ENCODE peak calls at places on chromosomes 1 and 21, in four cellular contexts. I is left ventricle myocardium inferior, B is BJ, O is spleen. L is an unnamed sample. For H3K27me3, the result is how much of the 10 kb centered on the place peaks cover.

GRCh38 chr1:196178083-196178635 is 430.1 kb downstream of the KCNT2 start:
- DNase-seq in I (no peak), B (no peak), O (no peak), L (no peak)

GRCh38 chr1:161229896-161230295 is 4.0 kb downstream of the TOMM40L start:
- DNase-seq in I (no peak), B (no peak), O (no peak), L (no peak)

GRCh38 chr1:72526926-72527325 is 244.6 kb upstream of the NEGR1 start:
- DNase-seq in I (no peak), B (no peak), O (no peak), L (no peak)

GRCh38 chr1:165443539-165444289 is 1.2 kb downstream of the RXRG start:
- DNase-seq in I (peak), B (no peak), O (no peak), L (peak)

GRCh38 chr1:62466982-62467532 is 30.2 kb downstream of the USP1 start:
- DNase-seq in I (no peak), B (no peak), O (no peak), L (no peak)

GRCh38 chr1:177392336-177392735 is 221.6 kb downstream of the BRINP2 start:
- DNase-seq in I (no peak), B (no peak), O (no peak), L (no peak)

GRCh38 chr1:197663178-197663953 is 111.9 kb downstream of the DENND1B start:
- DNase-seq in I (no peak), B (no peak), O (no peak), L (no peak)

GRCh38 chr1:119453021-119453420 is 38.1 kb downstream of the HSD3B2 start:
- DNase-seq in I (no peak), B (peak), O (no peak), L (no peak)

GRCh38 chr1:200674838-200675587 is 5.3 kb upstream of the DDX59 start:
- DNase-seq in I (no peak), B (no peak), O (no peak), L (no peak)

GRCh38 chr21:14591882-14592281 is 45.8 kb upstream of the SAMSN1 start:
- DNase-seq in I (no peak), B (no peak), O (no peak), L (no peak)

GRCh38 chr21:46218906-46219590 is 9.5 kb downstream of the LSS start:
- DNase-seq in I (no peak), B (no peak), O (peak), L (no peak)

GRCh38 chr1:11384170-11384554 is 94.8 kb upstream of the DISP3 start:
- DNase-seq in I (no peak), B (no peak), O (no peak), L (no peak)

GRCh38 chr21:36087362-36088138 is 17.7 kb downstream of the CBR1 start:
- DNase-seq in I (no peak), B (no peak), O (no peak), L (no peak)

GRCh38 chr1:15420853-15421465 is 11.3 kb downstream of the EFHD2 start:
- DNase-seq in I (no peak), B (no peak), O (no peak), L (no peak)

GRCh38 chr1:10901894-10902805 is 105.7 kb upstream of the CASZ1 start:
- DNase-seq in I (no peak), B (no peak), O (peak), L (no peak)

GRCh38 chr21:29299906-29300546 is 1.3 kb downstream of the BACH1 start:
- DNase-seq in I (peak), B (peak), O (peak), L (peak)

GRCh38 chr1:203090667-203091320 is 5.0 kb upstream of the MYOG start:
- DNase-seq in I (no peak), B (no peak), O (no peak), L (no peak)

GRCh38 chr1:65979145-65979544 is 186.4 kb downstream of the PDE4B start:
- DNase-seq in I (no peak), B (no peak), O (no peak), L (no peak)

GRCh38 chr1:53541761-53542550 is 82.8 kb downstream of the DMRTB1 start:
- DNase-seq in I (no peak), B (peak), O (peak), L (peak)

GRCh38 chr1:243438815-243439214 is 183.0 kb downstream of the SDCCAG8 start:
- DNase-seq in I (no peak), B (no peak), O (no peak), L (no peak)

GRCh38 chr1:107821340-107821739 is 143.6 kb downstream of the VAV3 start:
- DNase-seq in I (no peak), B (no peak), O (no peak), L (no peak)

GRCh38 chr1:40532844-40533424 is 1.5 kb downstream of the ZNF684 start:
- DNase-seq in I (no peak), B (no peak), O (no peak), L (no peak)

GRCh38 chr1:99662581-99663208 is 16.8 kb downstream of the PALMD start:
- DNase-seq in I (peak), B (peak), O (no peak), L (peak)

GRCh38 chr1:178488393-178488792 is 8.4 kb downstream of the CLEC20A start:
- DNase-seq in I (no peak), B (no peak), O (no peak), L (no peak)

GRCh38 chr1:44810101-44810761 is 1.9 kb downstream of the BTBD19 start:
- DNase-seq in I (peak), B (no peak), O (peak), L (peak)

GRCh38 chr1:47175227-47175934 is 14.5 kb downstream of the PDZK1IP1 start:
- DNase-seq in I (no peak), B (no peak), O (peak), L (no peak)

GRCh38 chr21:46634966-46635323 is 529 bp upstream of the PRMT2 start:
- DNase-seq in I (no peak), B (peak), O (no peak), L (peak)

GRCh38 chr1:38014724-38015424 is 2.3 kb downstream of the UTP11 start:
- DNase-seq in I (no peak), B (no peak), O (no peak), L (no peak)

GRCh38 chr1:61140056-61140549 is 57.7 kb downstream of the NFIA start:
- DNase-seq in I (no peak), B (no peak), O (no peak), L (no peak)

GRCh38 chr1:61140778-61141177 is 58.4 kb downstream of the NFIA start:
- DNase-seq in I (no peak), B (no peak), O (no peak), L (no peak)

GRCh38 chr1:61142726-61143500 is 60.6 kb downstream of the NFIA start:
- DNase-seq in I (no peak), B (no peak), O (no peak), L (no peak)

GRCh38 chr1:61139324-61140055 is 57.1 kb downstream of the NFIA start:
- DNase-seq in I (no peak), B (no peak), O (no peak), L (no peak)

GRCh38 chr1:61141288-61142044 is 59.1 kb downstream of the NFIA start:
- DNase-seq in I (no peak), B (no peak), O (no peak), L (no peak)
- H3K4me3 ChIP-seq in I (no peak), B (no peak), O (no peak), L (no peak)

GRCh38 chr1:43143441-43143888 is 28.6 kb downstream of the EBNA1BP2 start:
- DNase-seq in I (no peak), B (no peak), O (no peak), L (no peak)
- TF ChIP-seq CTCF in I (no peak), B (no peak), O (no peak), L (no peak)

GRCh38 chr21:33057385-33057940 is 12.5 kb upstream of the OLIG1 start:
- DNase-seq in I (no peak), B (no peak), O (no peak), L (no peak)

GRCh38 chr21:33053986-33054385 is 16.0 kb upstream of the OLIG1 start:
- DNase-seq in I (no peak), B (no peak), O (no peak), L (no peak)

GRCh38 chr21:33061233-33061632 is 8.7 kb upstream of the OLIG1 start:
- DNase-seq in I (no peak), B (no peak), O (no peak), L (no peak)

GRCh38 chr21:33059319-33059894 is 10.5 kb upstream of the OLIG1 start:
- DNase-seq in I (no peak), B (no peak), O (no peak), L (no peak)

DNA sequence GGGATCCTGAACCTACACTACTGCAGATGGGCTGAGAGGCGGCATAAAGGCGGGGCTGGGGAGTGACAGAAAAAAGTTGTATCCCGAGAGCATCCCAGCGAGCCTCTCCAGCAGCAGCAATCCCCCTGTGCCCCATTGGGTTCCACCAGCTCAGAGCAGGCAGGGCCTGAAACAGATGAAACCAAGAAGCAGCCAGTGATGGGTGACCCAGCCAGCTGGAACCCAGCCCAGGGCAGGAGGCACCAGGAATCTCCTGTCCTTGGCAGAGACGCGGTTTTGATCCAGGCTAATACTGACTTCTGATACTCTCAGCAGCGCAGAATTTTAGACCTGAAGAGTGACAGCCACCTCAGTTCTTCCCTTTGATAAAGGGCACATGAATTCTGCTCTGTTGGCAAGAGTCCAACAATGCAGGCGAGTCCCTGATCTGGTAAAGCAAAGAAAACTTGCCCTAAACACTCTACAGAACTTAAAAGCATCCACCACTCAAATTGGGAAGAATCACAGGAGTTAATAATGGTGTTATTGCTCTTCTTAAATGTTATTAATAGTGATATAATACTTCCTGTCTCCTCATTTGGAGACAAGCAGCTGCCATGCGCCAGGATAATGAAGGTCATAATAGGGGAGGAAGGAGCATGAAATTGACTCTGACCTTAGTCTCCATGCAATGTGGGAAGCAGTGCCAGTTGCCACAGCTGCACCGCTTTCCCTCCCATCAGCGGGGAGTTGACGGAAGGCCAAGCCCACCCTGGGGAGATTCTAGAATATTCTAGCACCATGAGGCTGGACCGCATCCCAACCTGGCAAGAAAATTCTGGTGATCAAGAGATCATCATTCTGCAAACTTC is 11.2 kb upstream of the OLIG1 start:
- DNase-seq in I (peak), B (no peak), O (no peak), L (peak)
- H3K27me3 ChIP-seq in I (under half), B (under half), O (under half), L (under half)

GRCh38 chr1:226883630-226884029 is 13.2 kb downstream of the PSEN2 start:
- DNase-seq in I (no peak), B (no peak), O (peak), L (no peak)
- H3K4me3 ChIP-seq in I (no peak), B (no peak), O (no peak), L (no peak)

GRCh38 chr21:41130883-41131282 is 37.1 kb upstream of the BACE2 start:
- DNase-seq in I (no peak), B (no peak), O (no peak), L (no peak)

GRCh38 chr21:41137401-41137800 is 30.6 kb upstream of the BACE2 start:
- DNase-seq in I (no peak), B (no peak), O (no peak), L (no peak)

GRCh38 chr21:41136286-41136685 is 31.7 kb upstream of the BACE2 start:
- DNase-seq in I (no peak), B (no peak), O (no peak), L (no peak)

GRCh38 chr21:41135715-41136114 is 32.2 kb upstream of the BACE2 start:
- DNase-seq in I (no peak), B (no peak), O (no peak), L (no peak)

GRCh38 chr21:41133896-41134522 is 34.0 kb upstream of the BACE2 start:
- DNase-seq in I (no peak), B (no peak), O (no peak), L (no peak)
- TF ChIP-seq CTCF in I (peak), B (peak), O (no peak), L (peak)

GRCh38 chr1:179745131-179745611 is 2.1 kb downstream of the FAM163A start:
- DNase-seq in I (no peak), B (no peak), O (no peak), L (no peak)
- H3K27me3 ChIP-seq in I (half or more), B (under half), O (under half), L (half or more)

GRCh38 chr1:16978589-16979474 is 1.6 kb downstream of the MFAP2 start:
- DNase-seq in I (peak), B (peak), O (no peak), L (peak)
- H3K4me3 ChIP-seq in I (peak), B (peak), O (no peak), L (no peak)